ENCODE peak calls at places on chromosome 11, in five cellular contexts. T is hypothalamus, B is skeletal muscle cell, R is IMR-90, K is lower lobe of right lung. X is an unnamed sample.

GRCh38 chr11:3964935-3965511 is 109.6 kb downstream of the STIM1 start:
- DNase-seq in T (no peak), B (no peak), R (no peak), K (no peak), X (no peak)

GRCh38 chr11:60005360-60005759 is 11.6 kb upstream of the OOSP4B start:
- DNase-seq in T (no peak), B (no peak), R (no peak), K (no peak), X (no peak)

GRCh38 chr11:134228625-134229024 is 4.2 kb downstream of the VPS26B start:
- DNase-seq in T (no peak), B (peak; percentile 10), R (no peak), K (no peak), X (peak; percentile 54)

GRCh38 chr11:131465746-131466145 is 95.3 kb downstream of the NTM start:
- DNase-seq in T (no peak), B (no peak), R (no peak), K (no peak), X (no peak)

GRCh38 chr11:35376613-35377012 is 42.7 kb downstream of the SLC1A2 start:
- DNase-seq in T (no peak), B (no peak), R (peak; percentile 74), K (no peak), X (peak; percentile 30)

GRCh38 chr11:36007127-36007824 is 63.4 kb downstream of the LDLRAD3 start:
- DNase-seq in T (no peak), B (no peak), R (no peak), K (no peak), X (no peak)

GRCh38 chr11:124844664-124845079 is 20.6 kb upstream of the ROBO3 start:
- DNase-seq in T (no peak), B (no peak), R (no peak), K (no peak), X (no peak)

GRCh38 chr11:130671801-130672700 is 223.6 kb downstream of the ADAMTS15 start:
- DNase-seq in T (no peak), B (peak; percentile 76), R (peak; percentile 94), K (no peak), X (peak; percentile 94)

GRCh38 chr11:123218451-123218850 is 23.4 kb upstream of the CLMP start:
- DNase-seq in T (no peak), B (no peak), R (peak; percentile 44), K (no peak), X (no peak)

X was measured in adipocyte.